ENCODE peak calls at places on chromosome 19, in seven cellular contexts. One of them, this sample, is unnamed.
A peak's percentile ranks its signal among the peaks of the same experiment; 100 is the strongest.

GRCh38 chr19:42132851-42133528 is 744 bp upstream of the POU2F2 start:
- DNase-seq in ecto neural progenitor cell: peak; percentile 86
- DNase-seq in GM06990: peak; percentile 89
- DNase-seq in retinal pigment epithelial cell: no peak
- DNase-seq in CD4-positive, alpha-beta T cell: peak; percentile 89
- DNase-seq in stimulated activated CD4-positive, alpha-beta T cell treated with anti-CD3 and anti-CD28 coated beads, Interleukin-2, amount 100 ng/mL, for 24 hours: peak; percentile 88
- DNase-seq in pulmonary artery endothelial cell: no peak
- DNase-seq in this sample: peak; percentile 70

GRCh38 chr19:42246869-42247630 is 4.6 kb upstream of the GSK3A start:
- DNase-seq in ecto neural progenitor cell: no peak
- DNase-seq in GM06990: no peak
- DNase-seq in retinal pigment epithelial cell: no peak
- DNase-seq in CD4-positive, alpha-beta T cell: no peak
- DNase-seq in stimulated activated CD4-positive, alpha-beta T cell treated with anti-CD3 and anti-CD28 coated beads, Interleukin-2, amount 100 ng/mL, for 24 hours: no peak
- DNase-seq in pulmonary artery endothelial cell: no peak
- DNase-seq in this sample: peak; percentile 78

GRCh38 chr19:19021115-19021514 is 12.2 kb downstream of the SUGP2 start:
- DNase-seq in ecto neural progenitor cell: no peak
- DNase-seq in GM06990: no peak
- DNase-seq in retinal pigment epithelial cell: no peak
- DNase-seq in CD4-positive, alpha-beta T cell: no peak
- DNase-seq in stimulated activated CD4-positive, alpha-beta T cell treated with anti-CD3 and anti-CD28 coated beads, Interleukin-2, amount 100 ng/mL, for 24 hours: no peak
- DNase-seq in pulmonary artery endothelial cell: no peak
- DNase-seq in this sample: no peak

GRCh38 chr19:20359933-20360720 is 193.1 kb downstream of the ZNF486 start:
- DNase-seq in ecto neural progenitor cell: no peak
- DNase-seq in GM06990: no peak
- DNase-seq in retinal pigment epithelial cell: no peak
- DNase-seq in CD4-positive, alpha-beta T cell: no peak
- DNase-seq in stimulated activated CD4-positive, alpha-beta T cell treated with anti-CD3 and anti-CD28 coated beads, Interleukin-2, amount 100 ng/mL, for 24 hours: peak; percentile 2
- DNase-seq in pulmonary artery endothelial cell: no peak
- DNase-seq in this sample: peak; percentile 30

GRCh38 chr19:37941820-37942515 is 35.0 kb downstream of the SIPA1L3 start:
- DNase-seq in ecto neural progenitor cell: no peak
- DNase-seq in GM06990: no peak
- DNase-seq in retinal pigment epithelial cell: no peak
- DNase-seq in CD4-positive, alpha-beta T cell: no peak
- DNase-seq in stimulated activated CD4-positive, alpha-beta T cell treated with anti-CD3 and anti-CD28 coated beads, Interleukin-2, amount 100 ng/mL, for 24 hours: no peak
- DNase-seq in pulmonary artery endothelial cell: no peak
- DNase-seq in this sample: no peak

GRCh38 chr19:9205506-9206113 is 13.8 kb downstream of the OR7D4 start:
- DNase-seq in ecto neural progenitor cell: peak; percentile 71
- DNase-seq in GM06990: peak; percentile 13
- DNase-seq in retinal pigment epithelial cell: peak; percentile 0
- DNase-seq in CD4-positive, alpha-beta T cell: peak; percentile 61
- DNase-seq in stimulated activated CD4-positive, alpha-beta T cell treated with anti-CD3 and anti-CD28 coated beads, Interleukin-2, amount 100 ng/mL, for 24 hours: peak; percentile 74
- DNase-seq in pulmonary artery endothelial cell: no peak
- DNase-seq in this sample: peak; percentile 87

GRCh38 chr19:49113762-49114629 is at the start of gene LIN7B:
- DNase-seq in ecto neural progenitor cell: no peak
- DNase-seq in GM06990: peak; percentile 86
- DNase-seq in retinal pigment epithelial cell: no peak
- DNase-seq in CD4-positive, alpha-beta T cell: peak; percentile 80
- DNase-seq in stimulated activated CD4-positive, alpha-beta T cell treated with anti-CD3 and anti-CD28 coated beads, Interleukin-2, amount 100 ng/mL, for 24 hours: peak; percentile 75
- DNase-seq in pulmonary artery endothelial cell: no peak
- DNase-seq in this sample: peak; percentile 61

GRCh38 chr19:52785506-52785905 is 1.1 kb downstream of the ZNF600 start:
- DNase-seq in ecto neural progenitor cell: no peak
- DNase-seq in GM06990: no peak
- DNase-seq in retinal pigment epithelial cell: no peak
- DNase-seq in CD4-positive, alpha-beta T cell: no peak
- DNase-seq in stimulated activated CD4-positive, alpha-beta T cell treated with anti-CD3 and anti-CD28 coated beads, Interleukin-2, amount 100 ng/mL, for 24 hours: no peak
- DNase-seq in pulmonary artery endothelial cell: no peak
- DNase-seq in this sample: no peak

GRCh38 chr19:57056972-57057371 is 62.8 kb upstream of the USP29 start:
- DNase-seq in ecto neural progenitor cell: no peak
- DNase-seq in GM06990: no peak
- DNase-seq in retinal pigment epithelial cell: no peak
- DNase-seq in CD4-positive, alpha-beta T cell: no peak
- DNase-seq in stimulated activated CD4-positive, alpha-beta T cell treated with anti-CD3 and anti-CD28 coated beads, Interleukin-2, amount 100 ng/mL, for 24 hours: no peak
- DNase-seq in pulmonary artery endothelial cell: no peak
- DNase-seq in this sample: peak; percentile 50

GRCh38 chr19:17944301-17944700 is 11.5 kb downstream of the CCDC124 start:
- DNase-seq in ecto neural progenitor cell: no peak
- DNase-seq in GM06990: no peak
- DNase-seq in retinal pigment epithelial cell: peak; percentile 31
- DNase-seq in CD4-positive, alpha-beta T cell: no peak
- DNase-seq in stimulated activated CD4-positive, alpha-beta T cell treated with anti-CD3 and anti-CD28 coated beads, Interleukin-2, amount 100 ng/mL, for 24 hours: no peak
- DNase-seq in pulmonary artery endothelial cell: no peak
- DNase-seq in this sample: no peak

GRCh38 chr19:16978839-16979802 is 47.5 kb downstream of the CPAMD8 start:
- DNase-seq in ecto neural progenitor cell: no peak
- DNase-seq in GM06990: no peak
- DNase-seq in retinal pigment epithelial cell: no peak
- DNase-seq in CD4-positive, alpha-beta T cell: no peak
- DNase-seq in stimulated activated CD4-positive, alpha-beta T cell treated with anti-CD3 and anti-CD28 coated beads, Interleukin-2, amount 100 ng/mL, for 24 hours: no peak
- DNase-seq in pulmonary artery endothelial cell: no peak
- DNase-seq in this sample: no peak

GRCh38 chr19:7925171-7925837 is 631 bp downstream of the CTXN1 start:
- DNase-seq in ecto neural progenitor cell: peak; percentile 96
- DNase-seq in GM06990: peak; percentile 78
- DNase-seq in retinal pigment epithelial cell: no peak
- DNase-seq in CD4-positive, alpha-beta T cell: peak; percentile 70
- DNase-seq in stimulated activated CD4-positive, alpha-beta T cell treated with anti-CD3 and anti-CD28 coated beads, Interleukin-2, amount 100 ng/mL, for 24 hours: peak; percentile 86
- DNase-seq in pulmonary artery endothelial cell: no peak
- DNase-seq in this sample: peak; percentile 89

GRCh38 chr19:48108997-48109782 is 1.4 kb downstream of the PLA2G4C start:
- DNase-seq in ecto neural progenitor cell: no peak
- DNase-seq in GM06990: no peak
- DNase-seq in retinal pigment epithelial cell: no peak
- DNase-seq in CD4-positive, alpha-beta T cell: no peak
- DNase-seq in stimulated activated CD4-positive, alpha-beta T cell treated with anti-CD3 and anti-CD28 coated beads, Interleukin-2, amount 100 ng/mL, for 24 hours: no peak
- DNase-seq in pulmonary artery endothelial cell: no peak
- DNase-seq in this sample: no peak

GRCh38 chr19:5141278-5141925 is 172.5 kb downstream of the KDM4B start:
- DNase-seq in ecto neural progenitor cell: no peak
- DNase-seq in GM06990: peak; percentile 8
- DNase-seq in retinal pigment epithelial cell: no peak
- DNase-seq in CD4-positive, alpha-beta T cell: no peak
- DNase-seq in stimulated activated CD4-positive, alpha-beta T cell treated with anti-CD3 and anti-CD28 coated beads, Interleukin-2, amount 100 ng/mL, for 24 hours: no peak
- DNase-seq in pulmonary artery endothelial cell: no peak
- DNase-seq in this sample: no peak

GRCh38 chr19:34363094-34363493 is 1.9 kb upstream of the GPI start:
- DNase-seq in ecto neural progenitor cell: no peak
- DNase-seq in GM06990: no peak
- DNase-seq in retinal pigment epithelial cell: no peak
- DNase-seq in CD4-positive, alpha-beta T cell: no peak
- DNase-seq in stimulated activated CD4-positive, alpha-beta T cell treated with anti-CD3 and anti-CD28 coated beads, Interleukin-2, amount 100 ng/mL, for 24 hours: no peak
- DNase-seq in pulmonary artery endothelial cell: no peak
- DNase-seq in this sample: no peak

GRCh38 chr19:37572203-37572602 is 22.4 kb downstream of the ZNF571 start:
- DNase-seq in ecto neural progenitor cell: no peak
- DNase-seq in GM06990: no peak
- DNase-seq in retinal pigment epithelial cell: no peak
- DNase-seq in CD4-positive, alpha-beta T cell: no peak
- DNase-seq in stimulated activated CD4-positive, alpha-beta T cell treated with anti-CD3 and anti-CD28 coated beads, Interleukin-2, amount 100 ng/mL, for 24 hours: no peak
- DNase-seq in pulmonary artery endothelial cell: no peak
- DNase-seq in this sample: no peak

GRCh38 chr19:40090256-40091204 is at the start of gene ZNF780A:
- DNase-seq in ecto neural progenitor cell: peak; percentile 92
- DNase-seq in GM06990: peak; percentile 83
- DNase-seq in retinal pigment epithelial cell: peak; percentile 16
- DNase-seq in CD4-positive, alpha-beta T cell: peak; percentile 68
- DNase-seq in stimulated activated CD4-positive, alpha-beta T cell treated with anti-CD3 and anti-CD28 coated beads, Interleukin-2, amount 100 ng/mL, for 24 hours: peak; percentile 83
- DNase-seq in pulmonary artery endothelial cell: peak; percentile 17
- DNase-seq in this sample: peak; percentile 89

GRCh38 chr19:7701049-7701653 is 780 bp downstream of the FCER2 start:
- DNase-seq in ecto neural progenitor cell: no peak
- DNase-seq in GM06990: peak; percentile 68
- DNase-seq in retinal pigment epithelial cell: no peak
- DNase-seq in CD4-positive, alpha-beta T cell: no peak
- DNase-seq in stimulated activated CD4-positive, alpha-beta T cell treated with anti-CD3 and anti-CD28 coated beads, Interleukin-2, amount 100 ng/mL, for 24 hours: no peak
- DNase-seq in pulmonary artery endothelial cell: no peak
- DNase-seq in this sample: no peak

GRCh38 chr19:54959840-54960239 is 6.3 kb upstream of the NLRP2 start:
- DNase-seq in ecto neural progenitor cell: no peak
- DNase-seq in GM06990: peak; percentile 58
- DNase-seq in retinal pigment epithelial cell: no peak
- DNase-seq in CD4-positive, alpha-beta T cell: no peak
- DNase-seq in stimulated activated CD4-positive, alpha-beta T cell treated with anti-CD3 and anti-CD28 coated beads, Interleukin-2, amount 100 ng/mL, for 24 hours: no peak
- DNase-seq in pulmonary artery endothelial cell: no peak
- DNase-seq in this sample: no peak

GRCh38 chr19:3243851-3244700 is 19.6 kb downstream of the CELF5 start:
- DNase-seq in ecto neural progenitor cell: peak; percentile 77
- DNase-seq in GM06990: no peak
- DNase-seq in retinal pigment epithelial cell: no peak
- DNase-seq in CD4-positive, alpha-beta T cell: peak; percentile 35
- DNase-seq in stimulated activated CD4-positive, alpha-beta T cell treated with anti-CD3 and anti-CD28 coated beads, Interleukin-2, amount 100 ng/mL, for 24 hours: peak; percentile 64
- DNase-seq in pulmonary artery endothelial cell: no peak
- DNase-seq in this sample: peak; percentile 50

GRCh38 chr19:31350693-31351211 is 1.5 kb upstream of the TSHZ3 start:
- DNase-seq in ecto neural progenitor cell: peak; percentile 73
- DNase-seq in GM06990: no peak
- DNase-seq in retinal pigment epithelial cell: no peak
- DNase-seq in CD4-positive, alpha-beta T cell: no peak
- DNase-seq in stimulated activated CD4-positive, alpha-beta T cell treated with anti-CD3 and anti-CD28 coated beads, Interleukin-2, amount 100 ng/mL, for 24 hours: peak; percentile 49
- DNase-seq in pulmonary artery endothelial cell: no peak
- DNase-seq in this sample: peak; percentile 61

GRCh38 chr19:1311543-1312091 is 25.9 kb downstream of the EFNA2 start:
- DNase-seq in ecto neural progenitor cell: no peak
- DNase-seq in GM06990: peak; percentile 7
- DNase-seq in retinal pigment epithelial cell: no peak
- DNase-seq in CD4-positive, alpha-beta T cell: no peak
- DNase-seq in stimulated activated CD4-positive, alpha-beta T cell treated with anti-CD3 and anti-CD28 coated beads, Interleukin-2, amount 100 ng/mL, for 24 hours: no peak
- DNase-seq in pulmonary artery endothelial cell: no peak
- DNase-seq in this sample: no peak

GRCh38 chr19:34096020-34096915 is 76.0 kb upstream of the LSM14A start:
- DNase-seq in ecto neural progenitor cell: peak; percentile 48
- DNase-seq in GM06990: no peak
- DNase-seq in retinal pigment epithelial cell: peak; percentile 50
- DNase-seq in CD4-positive, alpha-beta T cell: no peak
- DNase-seq in stimulated activated CD4-positive, alpha-beta T cell treated with anti-CD3 and anti-CD28 coated beads, Interleukin-2, amount 100 ng/mL, for 24 hours: no peak
- DNase-seq in pulmonary artery endothelial cell: no peak
- DNase-seq in this sample: no peak

GRCh38 chr19:6212403-6213265 is 67.1 kb downstream of the MLLT1 start:
- DNase-seq in ecto neural progenitor cell: no peak
- DNase-seq in GM06990: no peak
- DNase-seq in retinal pigment epithelial cell: no peak
- DNase-seq in CD4-positive, alpha-beta T cell: no peak
- DNase-seq in stimulated activated CD4-positive, alpha-beta T cell treated with anti-CD3 and anti-CD28 coated beads, Interleukin-2, amount 100 ng/mL, for 24 hours: no peak
- DNase-seq in pulmonary artery endothelial cell: no peak
- DNase-seq in this sample: no peak

GRCh38 chr19:50300814-50301606 is 28.2 kb downstream of the KCNC3 start:
- DNase-seq in ecto neural progenitor cell: no peak
- DNase-seq in GM06990: peak; percentile 33
- DNase-seq in retinal pigment epithelial cell: no peak
- DNase-seq in CD4-positive, alpha-beta T cell: no peak
- DNase-seq in stimulated activated CD4-positive, alpha-beta T cell treated with anti-CD3 and anti-CD28 coated beads, Interleukin-2, amount 100 ng/mL, for 24 hours: peak; percentile 31
- DNase-seq in pulmonary artery endothelial cell: peak; percentile 71
- DNase-seq in this sample: no peak

GRCh38 chr19:46860846-46861690 is at the start of gene ARHGAP35:
- DNase-seq in ecto neural progenitor cell: no peak
- DNase-seq in GM06990: no peak
- DNase-seq in retinal pigment epithelial cell: no peak
- DNase-seq in CD4-positive, alpha-beta T cell: peak; percentile 81
- DNase-seq in stimulated activated CD4-positive, alpha-beta T cell treated with anti-CD3 and anti-CD28 coated beads, Interleukin-2, amount 100 ng/mL, for 24 hours: peak; percentile 24
- DNase-seq in pulmonary artery endothelial cell: no peak
- DNase-seq in this sample: no peak

GRCh38 chr19:18468517-18468916 is 30.6 kb upstream of the ISYNA1 start:
- DNase-seq in ecto neural progenitor cell: no peak
- DNase-seq in GM06990: no peak
- DNase-seq in retinal pigment epithelial cell: no peak
- DNase-seq in CD4-positive, alpha-beta T cell: no peak
- DNase-seq in stimulated activated CD4-positive, alpha-beta T cell treated with anti-CD3 and anti-CD28 coated beads, Interleukin-2, amount 100 ng/mL, for 24 hours: no peak
- DNase-seq in pulmonary artery endothelial cell: no peak
- DNase-seq in this sample: no peak

GRCh38 chr19:48446579-48446978 is 796 bp downstream of the GRWD1 start:
- DNase-seq in ecto neural progenitor cell: no peak
- DNase-seq in GM06990: no peak
- DNase-seq in retinal pigment epithelial cell: no peak
- DNase-seq in CD4-positive, alpha-beta T cell: no peak
- DNase-seq in stimulated activated CD4-positive, alpha-beta T cell treated with anti-CD3 and anti-CD28 coated beads, Interleukin-2, amount 100 ng/mL, for 24 hours: no peak
- DNase-seq in pulmonary artery endothelial cell: no peak
- DNase-seq in this sample: no peak

GRCh38 chr19:58557253-58558065 is 952 bp downstream of the UBE2M start:
- DNase-seq in ecto neural progenitor cell: no peak
- DNase-seq in GM06990: no peak
- DNase-seq in retinal pigment epithelial cell: no peak
- DNase-seq in CD4-positive, alpha-beta T cell: no peak
- DNase-seq in stimulated activated CD4-positive, alpha-beta T cell treated with anti-CD3 and anti-CD28 coated beads, Interleukin-2, amount 100 ng/mL, for 24 hours: no peak
- DNase-seq in pulmonary artery endothelial cell: no peak
- DNase-seq in this sample: no peak

GRCh38 chr19:17687857-17688784 is at the start of gene UNC13A:
- DNase-seq in ecto neural progenitor cell: peak; percentile 93
- DNase-seq in GM06990: peak; percentile 40
- DNase-seq in retinal pigment epithelial cell: no peak
- DNase-seq in CD4-positive, alpha-beta T cell: peak; percentile 52
- DNase-seq in stimulated activated CD4-positive, alpha-beta T cell treated with anti-CD3 and anti-CD28 coated beads, Interleukin-2, amount 100 ng/mL, for 24 hours: peak; percentile 63
- DNase-seq in pulmonary artery endothelial cell: no peak
- DNase-seq in this sample: peak; percentile 74

GRCh38 chr19:38315657-38316476 is at the start of gene YIF1B:
- DNase-seq in ecto neural progenitor cell: peak; percentile 98
- DNase-seq in GM06990: peak; percentile 95
- DNase-seq in retinal pigment epithelial cell: peak; percentile 92
- DNase-seq in CD4-positive, alpha-beta T cell: peak; percentile 95
- DNase-seq in stimulated activated CD4-positive, alpha-beta T cell treated with anti-CD3 and anti-CD28 coated beads, Interleukin-2, amount 100 ng/mL, for 24 hours: peak; percentile 95
- DNase-seq in pulmonary artery endothelial cell: peak; percentile 93
- DNase-seq in this sample: peak; percentile 98

GRCh38 chr19:39154084-39154625 is 28.6 kb downstream of the PAK4 start:
- DNase-seq in ecto neural progenitor cell: no peak
- DNase-seq in GM06990: no peak
- DNase-seq in retinal pigment epithelial cell: no peak
- DNase-seq in CD4-positive, alpha-beta T cell: no peak
- DNase-seq in stimulated activated CD4-positive, alpha-beta T cell treated with anti-CD3 and anti-CD28 coated beads, Interleukin-2, amount 100 ng/mL, for 24 hours: no peak
- DNase-seq in pulmonary artery endothelial cell: no peak
- DNase-seq in this sample: no peak

GRCh38 chr19:7916137-7916907 is 1.7 kb downstream of the TGFBR3L start:
- DNase-seq in ecto neural progenitor cell: no peak
- DNase-seq in GM06990: peak; percentile 59
- DNase-seq in retinal pigment epithelial cell: no peak
- DNase-seq in CD4-positive, alpha-beta T cell: peak; percentile 48
- DNase-seq in stimulated activated CD4-positive, alpha-beta T cell treated with anti-CD3 and anti-CD28 coated beads, Interleukin-2, amount 100 ng/mL, for 24 hours: peak; percentile 70
- DNase-seq in pulmonary artery endothelial cell: no peak
- DNase-seq in this sample: no peak

GRCh38 chr19:48395170-48395455 is 1.6 kb downstream of the GRIN2D start:
- DNase-seq in ecto neural progenitor cell: no peak
- DNase-seq in GM06990: no peak
- DNase-seq in retinal pigment epithelial cell: no peak
- DNase-seq in CD4-positive, alpha-beta T cell: no peak
- DNase-seq in stimulated activated CD4-positive, alpha-beta T cell treated with anti-CD3 and anti-CD28 coated beads, Interleukin-2, amount 100 ng/mL, for 24 hours: no peak
- DNase-seq in pulmonary artery endothelial cell: no peak
- DNase-seq in this sample: no peak